ENCODE peak calls at places on chromosomes 1 and 21, in nine cellular contexts. D, N, B, W, I, Z, F, R and E are unnamed samples.

GRCh38 chr1:53616511-53616910 is 122.5 kb downstream of the GLIS1 start:
- DNase-seq in D (peak), N (no peak), B (no peak), W (no peak), I (no peak), Z (peak), F (no peak), R (no peak), E (no peak)

GRCh38 chr1:212488436-212489283 is 55.9 kb downstream of the NENF start:
- DNase-seq in D (no peak), N (peak), B (no peak), W (no peak), I (no peak), Z (no peak), F (peak), R (no peak), E (peak)

GRCh38 chr1:53393325-53393792 is 65.5 kb upstream of the LRP8 start:
- DNase-seq in D (peak), N (peak), B (no peak), W (peak), I (peak), Z (peak), F (peak), R (peak), E (peak)

GRCh38 chr1:238141295-238141694 is 250.6 kb upstream of the ZP4 start:
- DNase-seq in D (no peak), N (no peak), B (no peak), W (no peak), I (no peak), Z (no peak), F (no peak), R (no peak), E (no peak)

GRCh38 chr1:110513511-110513910 is 5.5 kb downstream of the KCNA10 start:
- DNase-seq in D (no peak), N (no peak), B (no peak), W (no peak), I (no peak), Z (no peak), F (no peak), R (no peak), E (no peak)

GRCh38 chr21:22351076-22351475 is 1352.9 kb downstream of the NCAM2 start:
- DNase-seq in D (no peak), N (no peak), B (no peak), W (no peak), I (no peak), Z (no peak), F (no peak), R (no peak), E (no peak)

GRCh38 chr1:151867785-151868403 is 14.4 kb upstream of the THEM5 start:
- DNase-seq in D (no peak), N (peak), B (no peak), W (no peak), I (no peak), Z (no peak), F (peak), R (no peak), E (peak)

GRCh38 chr21:45821315-45822001 is 160.1 kb upstream of the COL6A1 start:
- DNase-seq in D (no peak), N (no peak), B (no peak), W (no peak), I (no peak), Z (no peak), F (no peak), R (no peak), E (no peak)

GRCh38 chr1:31931241-31932225 is 6.6 kb downstream of the PTP4A2 start:
- DNase-seq in D (no peak), N (peak), B (no peak), W (no peak), I (no peak), Z (no peak), F (peak), R (peak), E (peak)

GRCh38 chr1:60835649-60836048 is 246.7 kb upstream of the NFIA start:
- DNase-seq in D (no peak), N (no peak), B (no peak), W (no peak), I (no peak), Z (no peak), F (no peak), R (no peak), E (no peak)

GRCh38 chr1:232613752-232614381 is 16.1 kb downstream of the SIPA1L2 start:
- DNase-seq in D (no peak), N (peak), B (peak), W (no peak), I (no peak), Z (no peak), F (no peak), R (no peak), E (peak)

GRCh38 chr1:228866498-228866897 is 131.2 kb downstream of the RHOU start:
- DNase-seq in D (no peak), N (peak), B (no peak), W (no peak), I (no peak), Z (no peak), F (no peak), R (no peak), E (no peak)